ENCODE peak calls at places on chromosomes 6 and 20, in six cellular contexts. One of them, this sample, is unnamed.

GRCh38 chr20:8994045-8994444 is 74.8 kb upstream of the PLCB4 start:
- DNase-seq in activated CD4-positive, alpha-beta T cell treated with anti-CD3 and anti-CD28 coated beads for 24 hours: no peak
- DNase-seq in mammary epithelial cell: no peak
- DNase-seq in Caco-2: no peak
- DNase-seq in stimulated activated CD4-positive, alpha-beta T cell treated with anti-CD3 and anti-CD28 coated beads, Interleukin-1b, Interleukin-23, amount 100 ng/mL, for 4 hours: no peak
- DNase-seq in Calu3: no peak
- DNase-seq in this sample: no peak

GRCh38 chr6:73514746-73515110 is 6.1 kb downstream of the EEF1A1 start:
- DNase-seq in activated CD4-positive, alpha-beta T cell treated with anti-CD3 and anti-CD28 coated beads for 24 hours: no peak
- DNase-seq in mammary epithelial cell: no peak
- DNase-seq in Caco-2: no peak
- DNase-seq in stimulated activated CD4-positive, alpha-beta T cell treated with anti-CD3 and anti-CD28 coated beads, Interleukin-1b, Interleukin-23, amount 100 ng/mL, for 4 hours: no peak
- DNase-seq in Calu3: no peak
- DNase-seq in this sample: no peak

GRCh38 chr20:2446845-2447244 is 23.7 kb downstream of the SNRPB start:
- DNase-seq in activated CD4-positive, alpha-beta T cell treated with anti-CD3 and anti-CD28 coated beads for 24 hours: no peak
- DNase-seq in mammary epithelial cell: no peak
- DNase-seq in Caco-2: no peak
- DNase-seq in stimulated activated CD4-positive, alpha-beta T cell treated with anti-CD3 and anti-CD28 coated beads, Interleukin-1b, Interleukin-23, amount 100 ng/mL, for 4 hours: no peak
- DNase-seq in Calu3: no peak
- DNase-seq in this sample: no peak

GRCh38 chr6:16466778-16467177 is 228.4 kb downstream of the GMPR start:
- DNase-seq in activated CD4-positive, alpha-beta T cell treated with anti-CD3 and anti-CD28 coated beads for 24 hours: no peak
- DNase-seq in mammary epithelial cell: no peak
- DNase-seq in Caco-2: no peak
- DNase-seq in stimulated activated CD4-positive, alpha-beta T cell treated with anti-CD3 and anti-CD28 coated beads, Interleukin-1b, Interleukin-23, amount 100 ng/mL, for 4 hours: no peak
- DNase-seq in Calu3: no peak
- DNase-seq in this sample: no peak

GRCh38 chr6:30071081-30071818 is 4.3 kb downstream of the PPP1R11 start:
- DNase-seq in activated CD4-positive, alpha-beta T cell treated with anti-CD3 and anti-CD28 coated beads for 24 hours: no peak
- DNase-seq in mammary epithelial cell: no peak
- DNase-seq in Caco-2: no peak
- DNase-seq in stimulated activated CD4-positive, alpha-beta T cell treated with anti-CD3 and anti-CD28 coated beads, Interleukin-1b, Interleukin-23, amount 100 ng/mL, for 4 hours: no peak
- DNase-seq in Calu3: no peak
- DNase-seq in this sample: no peak

GRCh38 chr6:87909849-87910248 is 137.8 kb upstream of the SPACA1 start:
- DNase-seq in activated CD4-positive, alpha-beta T cell treated with anti-CD3 and anti-CD28 coated beads for 24 hours: no peak
- DNase-seq in mammary epithelial cell: peak; percentile 85
- DNase-seq in Caco-2: no peak
- DNase-seq in stimulated activated CD4-positive, alpha-beta T cell treated with anti-CD3 and anti-CD28 coated beads, Interleukin-1b, Interleukin-23, amount 100 ng/mL, for 4 hours: no peak
- DNase-seq in Calu3: peak; percentile 52
- DNase-seq in this sample: no peak

GRCh38 chr6:3229566-3230274 is 2.3 kb upstream of the TUBB2B start:
- DNase-seq in activated CD4-positive, alpha-beta T cell treated with anti-CD3 and anti-CD28 coated beads for 24 hours: no peak
- DNase-seq in mammary epithelial cell: no peak
- DNase-seq in Caco-2: peak; percentile 37
- DNase-seq in stimulated activated CD4-positive, alpha-beta T cell treated with anti-CD3 and anti-CD28 coated beads, Interleukin-1b, Interleukin-23, amount 100 ng/mL, for 4 hours: peak; percentile 30
- DNase-seq in Calu3: no peak
- DNase-seq in this sample: no peak

GRCh38 chr6:8858854-8859257 is 423.5 kb upstream of the SLC35B3 start:
- DNase-seq in activated CD4-positive, alpha-beta T cell treated with anti-CD3 and anti-CD28 coated beads for 24 hours: no peak
- DNase-seq in mammary epithelial cell: no peak
- DNase-seq in Caco-2: no peak
- DNase-seq in stimulated activated CD4-positive, alpha-beta T cell treated with anti-CD3 and anti-CD28 coated beads, Interleukin-1b, Interleukin-23, amount 100 ng/mL, for 4 hours: no peak
- DNase-seq in Calu3: no peak
- DNase-seq in this sample: no peak

GRCh38 chr6:113860165-113860955 is 3.2 kb downstream of the MARCKS start:
- DNase-seq in activated CD4-positive, alpha-beta T cell treated with anti-CD3 and anti-CD28 coated beads for 24 hours: no peak
- DNase-seq in mammary epithelial cell: peak; percentile 36
- DNase-seq in Caco-2: no peak
- DNase-seq in stimulated activated CD4-positive, alpha-beta T cell treated with anti-CD3 and anti-CD28 coated beads, Interleukin-1b, Interleukin-23, amount 100 ng/mL, for 4 hours: no peak
- DNase-seq in Calu3: peak; percentile 15
- DNase-seq in this sample: no peak